ENCODE peak calls at places on chromosomes 11 and 22, in five cellular contexts. One of them, this sample, is unnamed.

GRCh38 chr11:94332814-94333213 is 28.4 kb downstream of the IZUMO1R start:
- DNase-seq in A549: no peak
- DNase-seq in activated naive CD8-positive, alpha-beta T cell treated with anti-CD3 and anti-CD28 coated beads for 36 hours: no peak
- DNase-seq in AG10803: no peak
- DNase-seq in SW480: no peak
- DNase-seq in this sample: no peak

GRCh38 chr11:17544181-17544622 is at the start of gene USH1C:
- DNase-seq in activated naive CD8-positive, alpha-beta T cell treated with anti-CD3 and anti-CD28 coated beads for 36 hours: peak
- DNase-seq in SW480: peak
- DNase-seq in A549: peak
- DNase-seq in AG10803: no peak
- DNase-seq in this sample: no peak

GRCh38 chr11:108524422-108524821 is 26.2 kb upstream of the POGLUT3 start:
- DNase-seq in A549: no peak
- DNase-seq in activated naive CD8-positive, alpha-beta T cell treated with anti-CD3 and anti-CD28 coated beads for 36 hours: no peak
- DNase-seq in AG10803: no peak
- DNase-seq in SW480: no peak
- DNase-seq in this sample: peak

GRCh38 chr11:47099213-47099917 is 77.3 kb downstream of the ARFGAP2 start:
- DNase-seq in activated naive CD8-positive, alpha-beta T cell treated with anti-CD3 and anti-CD28 coated beads for 36 hours: no peak
- DNase-seq in AG10803: no peak
- DNase-seq in SW480: peak
- DNase-seq in A549: no peak
- DNase-seq in this sample: no peak

GRCh38 chr22:36387664-36387913 is 178 bp downstream of the MYH9 start:
- DNase-seq in AG10803: no peak
- DNase-seq in SW480: no peak
- DNase-seq in activated naive CD8-positive, alpha-beta T cell treated with anti-CD3 and anti-CD28 coated beads for 36 hours: no peak
- DNase-seq in A549: no peak
- DNase-seq in this sample: no peak

GRCh38 chr22:47092896-47093311 is 330.5 kb downstream of the TBC1D22A start:
- DNase-seq in A549: no peak
- DNase-seq in SW480: no peak
- DNase-seq in AG10803: peak
- DNase-seq in activated naive CD8-positive, alpha-beta T cell treated with anti-CD3 and anti-CD28 coated beads for 36 hours: no peak
- DNase-seq in this sample: no peak

GRCh38 chr11:115161876-115162275 is 342.3 kb downstream of the CADM1 start:
- DNase-seq in activated naive CD8-positive, alpha-beta T cell treated with anti-CD3 and anti-CD28 coated beads for 36 hours: no peak
- DNase-seq in AG10803: no peak
- DNase-seq in A549: no peak
- DNase-seq in SW480: no peak
- DNase-seq in this sample: no peak

GRCh38 chr22:19607198-19608113 is 83.2 kb upstream of the CLDN5 start:
- DNase-seq in SW480: peak
- DNase-seq in AG10803: no peak
- DNase-seq in A549: no peak
- DNase-seq in activated naive CD8-positive, alpha-beta T cell treated with anti-CD3 and anti-CD28 coated beads for 36 hours: peak
- DNase-seq in this sample: no peak

GRCh38 chr11:13486926-13487660 is 8.7 kb downstream of the PTH start:
- DNase-seq in AG10803: peak
- DNase-seq in SW480: no peak
- DNase-seq in A549: peak
- DNase-seq in activated naive CD8-positive, alpha-beta T cell treated with anti-CD3 and anti-CD28 coated beads for 36 hours: peak
- DNase-seq in this sample: peak

GRCh38 chr22:38721551-38721950 is 15.8 kb downstream of the GTPBP1 start:
- DNase-seq in AG10803: no peak
- DNase-seq in activated naive CD8-positive, alpha-beta T cell treated with anti-CD3 and anti-CD28 coated beads for 36 hours: no peak
- DNase-seq in SW480: no peak
- DNase-seq in A549: no peak
- DNase-seq in this sample: no peak

GRCh38 chr11:15234796-15235195 is 120.1 kb downstream of the INSC start:
- DNase-seq in SW480: no peak
- DNase-seq in A549: no peak
- DNase-seq in activated naive CD8-positive, alpha-beta T cell treated with anti-CD3 and anti-CD28 coated beads for 36 hours: no peak
- DNase-seq in AG10803: no peak
- DNase-seq in this sample: no peak

GRCh38 chr22:47369431-47370015 is 607.1 kb downstream of the TBC1D22A start:
- DNase-seq in A549: no peak
- DNase-seq in AG10803: no peak
- DNase-seq in activated naive CD8-positive, alpha-beta T cell treated with anti-CD3 and anti-CD28 coated beads for 36 hours: no peak
- DNase-seq in SW480: no peak
- DNase-seq in this sample: no peak

GRCh38 chr11:118673361-118674093 is 5.9 kb downstream of the TREH start:
- DNase-seq in activated naive CD8-positive, alpha-beta T cell treated with anti-CD3 and anti-CD28 coated beads for 36 hours: no peak
- DNase-seq in SW480: peak
- DNase-seq in AG10803: no peak
- DNase-seq in A549: no peak
- DNase-seq in this sample: no peak

GRCh38 chr11:19642185-19642591 is 70.4 kb upstream of the NAV2 start:
- DNase-seq in SW480: no peak
- DNase-seq in A549: no peak
- DNase-seq in AG10803: peak
- DNase-seq in activated naive CD8-positive, alpha-beta T cell treated with anti-CD3 and anti-CD28 coated beads for 36 hours: no peak
- DNase-seq in this sample: peak

GRCh38 chr22:22422629-22423112 is 85.9 kb downstream of the ZNF280B start:
- DNase-seq in AG10803: peak
- DNase-seq in SW480: peak
- DNase-seq in A549: peak
- DNase-seq in activated naive CD8-positive, alpha-beta T cell treated with anti-CD3 and anti-CD28 coated beads for 36 hours: peak
- DNase-seq in this sample: peak

GRCh38 chr22:23222033-23222840 is 41.9 kb downstream of the BCR start:
- DNase-seq in AG10803: no peak
- DNase-seq in SW480: no peak
- DNase-seq in A549: no peak
- DNase-seq in activated naive CD8-positive, alpha-beta T cell treated with anti-CD3 and anti-CD28 coated beads for 36 hours: no peak
- DNase-seq in this sample: no peak

GRCh38 chr11:71120346-71120963 is 131.9 kb downstream of the SHANK2 start:
- DNase-seq in A549: peak
- DNase-seq in SW480: peak
- DNase-seq in AG10803: no peak
- DNase-seq in activated naive CD8-positive, alpha-beta T cell treated with anti-CD3 and anti-CD28 coated beads for 36 hours: no peak
- DNase-seq in this sample: peak

GRCh38 chr11:107549253-107549953 is 16.1 kb downstream of the ALKBH8 start:
- DNase-seq in A549: no peak
- DNase-seq in activated naive CD8-positive, alpha-beta T cell treated with anti-CD3 and anti-CD28 coated beads for 36 hours: no peak
- DNase-seq in SW480: peak
- DNase-seq in AG10803: peak
- DNase-seq in this sample: peak

This sample was measured in trophoblast cell.